ENCODE peak calls at places on chromosomes 1 and 21, in ten cellular contexts. I, Y, U, J, P, T, Z, V, D and N are unnamed samples.

GRCh38 chr1:154793674-154794073 is 76.4 kb downstream of the KCNN3 start:
- DNase-seq in T (no peak), U (no peak), D (no peak), Y (no peak), I (no peak), J (no peak), P (no peak), Z (no peak), V (no peak), N (no peak)

GRCh38 chr1:67338642-67339041 is 31.0 kb downstream of the IL12RB2 start:
- DNase-seq in T (no peak), V (no peak), D (no peak), J (peak; percentile 15), I (no peak), P (no peak), Y (no peak), U (no peak), Z (no peak), N (no peak)

GRCh38 chr1:51559064-51559500 is 40.0 kb upstream of the EPS15 start:
- DNase-seq in D (no peak), T (no peak), Y (no peak), P (no peak), J (no peak), Z (no peak), I (no peak), V (no peak), U (no peak), N (no peak)

GRCh38 chr1:227131193-227131592 is 187.1 kb downstream of the CDC42BPA start:
- DNase-seq in P (no peak), Z (no peak), D (peak; percentile 5), T (no peak), I (no peak), U (no peak), Y (no peak), J (peak; percentile 54), V (no peak), N (no peak)

GRCh38 chr1:166064324-166064926 is 102.4 kb downstream of the FAM78B start:
- DNase-seq in Y (no peak), I (no peak), Z (no peak), J (no peak), V (no peak), T (no peak), D (no peak), P (no peak), U (no peak), N (no peak)

GRCh38 chr1:56547977-56548376 is 31.4 kb downstream of the PLPP3 start:
- DNase-seq in V (no peak), D (peak; percentile 25), Y (peak; percentile 38), Z (no peak), T (no peak), P (peak; percentile 40), J (no peak), U (no peak), I (no peak), N (peak; percentile 87)

GRCh38 chr1:23692308-23692871 is 784 bp downstream of the RPL11 start:
- DNase-seq in V (no peak), T (no peak), U (no peak), I (no peak), Z (no peak), Y (no peak), P (no peak), D (no peak), J (no peak), N (no peak)

GRCh38 chr21:35969281-35969680 is 91.0 kb downstream of the SETD4 start:
- DNase-seq in P (no peak), D (no peak), U (no peak), Y (no peak), Z (no peak), T (no peak), J (no peak), V (no peak), I (no peak), N (no peak)

GRCh38 chr21:46095814-46096595 is 1.9 kb upstream of the COL6A2 start:
- DNase-seq in T (peak; percentile 23), Y (no peak), J (no peak), P (peak; percentile 7), V (no peak), D (no peak), U (no peak), Z (no peak), I (no peak), N (no peak)

DNA sequence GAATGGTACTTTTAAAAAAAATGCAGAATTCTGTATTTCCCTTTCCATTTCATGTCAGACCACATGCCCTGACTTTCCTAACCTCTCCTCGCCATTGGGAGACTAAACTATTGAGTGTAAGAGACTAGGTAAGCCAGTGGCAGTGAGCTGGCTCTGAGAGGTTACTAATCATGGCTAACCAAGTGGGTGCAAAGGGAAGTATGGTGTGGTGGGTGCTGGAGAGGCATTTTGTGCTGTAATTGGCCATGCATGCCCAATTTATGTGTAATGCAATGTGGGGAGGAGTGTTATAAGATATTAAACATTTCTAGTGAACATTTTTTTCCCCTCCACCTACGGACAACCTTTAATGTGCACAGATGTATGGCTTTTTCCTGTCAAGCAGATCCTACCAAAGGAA is 190.1 kb downstream of the LMO4 start:
- DNase-seq in Y (no peak), V (no peak), J (no peak), P (no peak), U (no peak), D (no peak), Z (no peak), T (no peak), I (no peak), N (no peak)
- H3K27ac ChIP-seq in Y (no peak overlapping the region), V (no peak overlapping the region), J (no peak overlapping the region), P (no peak overlapping the region), U (no peak overlapping the region), D (no peak overlapping the region), Z (no peak overlapping the region), T (no peak overlapping the region), I (no peak overlapping the region), N (no peak overlapping the region)

GRCh38 chr1:92486251-92487077 is at the start of gene GFI1:
- DNase-seq in P (peak; percentile 11), V (no peak), D (peak; percentile 76), J (no peak), Y (peak; percentile 41), U (no peak), I (no peak), T (no peak), Z (no peak), N (peak; percentile 67)

GRCh38 chr1:92487078-92487605 is 417 bp upstream of the GFI1 start:
- DNase-seq in I (no peak), T (no peak), J (no peak), Y (no peak), U (no peak), P (no peak), Z (no peak), D (no peak), V (no peak), N (no peak)

GRCh38 chr1:92484472-92485373 is 2.0 kb downstream of the GFI1 start:
- DNase-seq in J (no peak), Y (peak; percentile 48), D (peak; percentile 61), P (no peak), U (no peak), T (no peak), V (no peak), I (no peak), Z (no peak), N (peak; percentile 46)

GRCh38 chr1:92484171-92484471 is 2.6 kb downstream of the GFI1 start:
- DNase-seq in Z (no peak), I (no peak), P (no peak), D (no peak), Y (no peak), U (no peak), V (no peak), T (no peak), J (no peak), N (no peak)

DNA sequence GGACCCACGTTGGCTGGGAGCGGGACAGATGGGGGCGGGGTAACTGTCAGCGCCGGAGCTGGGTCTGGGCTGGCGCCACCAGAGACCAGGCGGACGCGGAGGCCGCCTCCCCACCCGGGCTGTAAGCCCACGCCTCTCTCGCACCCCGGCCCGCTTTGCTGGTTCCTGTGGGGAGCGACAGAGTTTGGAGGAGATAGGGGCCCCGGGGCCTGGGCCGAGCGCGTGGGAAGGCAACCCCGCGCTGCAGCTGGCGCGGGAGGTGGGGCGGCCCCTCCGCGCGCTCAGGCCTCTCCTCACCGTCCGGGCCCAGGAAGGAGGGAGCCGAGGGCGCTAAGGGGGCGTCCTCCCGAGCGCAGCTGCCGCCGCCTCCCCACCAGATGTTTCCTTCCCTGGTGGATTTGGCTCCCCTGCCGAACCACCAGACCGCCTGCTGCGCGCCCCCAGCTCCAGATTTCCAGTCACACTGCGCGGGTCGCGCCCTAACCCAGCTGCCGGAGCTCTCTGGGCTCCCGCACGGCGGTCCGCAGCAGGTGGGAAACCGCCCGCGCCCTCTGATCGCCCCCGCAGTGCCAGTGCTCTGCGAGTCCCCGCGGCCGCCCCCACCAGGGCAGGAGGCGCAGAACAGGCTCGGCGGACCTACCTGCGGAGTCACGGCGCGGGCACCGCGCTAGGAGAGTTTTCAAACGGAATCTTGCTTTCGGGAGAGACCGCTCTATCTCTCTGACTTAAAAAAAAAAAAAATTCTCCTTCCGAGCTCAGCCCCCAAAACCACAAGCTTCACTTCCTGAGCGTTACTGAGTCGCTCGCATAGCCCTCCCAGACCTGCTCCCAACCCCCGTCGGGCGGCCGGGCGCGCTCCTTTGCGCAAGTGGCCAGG is 1.1 kb downstream of the GFI1 start:
- DNase-seq in D (peak; percentile 87), V (no peak), Y (peak; percentile 69), U (no peak), I (no peak), P (peak; percentile 29), Z (no peak), T (no peak), J (no peak), N (peak; percentile 65)
- TF ChIP-seq POLR2A in D (peak; percentile 86), V (no peak), Y (no peak), U (no peak), I (no peak), P (no peak), Z (no peak), T (no peak), J (no peak), N (no peak)

GRCh38 chr1:11358991-11359390 is 86.0 kb downstream of the UBIAD1 start:
- DNase-seq in P (no peak), I (no peak), Z (no peak), D (no peak), U (no peak), J (no peak), V (no peak), T (no peak), Y (no peak), N (no peak)
- H3K27me3 ChIP-seq in P (peaks cover 59% of the 10 kb centered on the region), I (no peaks in the 10 kb centered on the region), Z (peaks cover 44% of the 10 kb centered on the region), D (no peaks in the 10 kb centered on the region), U (no peaks in the 10 kb centered on the region), J (peaks cover 32% of the 10 kb centered on the region), V (peaks cover 23% of the 10 kb centered on the region), T (no peaks in the 10 kb centered on the region), Y (peaks cover 69% of the 10 kb centered on the region), N (peaks cover 4% of the 10 kb centered on the region)

DNA sequence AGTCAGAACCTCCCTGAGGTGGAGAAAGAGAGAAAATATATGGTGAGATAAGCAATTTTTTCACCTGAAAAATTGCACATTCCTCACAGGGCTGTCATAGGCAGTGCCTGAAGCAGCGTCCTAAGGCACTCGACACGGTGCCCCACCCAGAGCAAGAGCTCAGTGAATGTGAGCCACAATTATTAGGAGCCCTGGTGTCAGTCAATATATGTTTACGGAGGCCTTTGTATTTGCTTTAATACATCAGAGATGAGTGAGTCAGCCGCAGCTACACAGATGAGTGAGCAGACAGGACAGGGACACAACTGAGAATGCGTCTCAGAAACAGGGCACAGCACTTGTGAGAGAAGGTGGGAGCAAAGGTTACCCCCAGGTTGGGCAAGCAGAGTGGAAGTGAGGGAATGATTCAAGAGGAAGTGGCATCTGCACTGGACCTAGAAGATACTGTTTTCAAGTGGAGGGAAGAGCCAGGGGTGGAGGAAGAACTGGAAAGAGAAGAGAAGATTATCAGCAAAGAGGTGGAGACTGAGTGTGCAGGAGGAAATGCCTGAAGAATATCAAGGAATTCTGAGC is 5.2 kb upstream of the PIGC start:
- DNase-seq in Z (no peak), T (no peak), J (no peak), V (no peak), D (peak; percentile 13), I (no peak), Y (no peak), U (no peak), P (no peak), N (peak; percentile 19)
- H3K27ac ChIP-seq in Z (no peak overlapping the region), T (no peak overlapping the region), J (no peak overlapping the region), V (no peak overlapping the region), D (no peak overlapping the region), I (no peak overlapping the region), Y (no peak overlapping the region), U (no peak overlapping the region), P (no peak overlapping the region), N (no peak overlapping the region)